ENCODE peak calls at places on chromosome 18, in six cellular contexts. Q is tibial artery; P is left lung; V is sigmoid colon; U is CD4-positive, alpha-beta T cell; C is Calu3. W is an unnamed sample.

GRCh38 chr18:53629356-53629755 is 595.1 kb downstream of the MBD2 start:
- DNase-seq in C (no peak), U (no peak), Q (no peak), P (no peak), V (no peak), W (no peak)

GRCh38 chr18:25326231-25327042 is 25.5 kb downstream of the ZNF521 start:
- DNase-seq in U (no peak), Q (no peak), C (no peak), P (no peak), V (no peak), W (no peak)

GRCh38 chr18:6835345-6835744 is 105.8 kb downstream of the ARHGAP28 start:
- DNase-seq in V (no peak), U (no peak), P (no peak), Q (no peak), C (no peak), W (no peak)

GRCh38 chr18:57107141-57107832 is 39.6 kb upstream of the BOD1L2 start:
- DNase-seq in V (no peak), U (no peak), Q (no peak), P (no peak), C (peak; percentile 20), W (no peak)

GRCh38 chr18:51739044-51739666 is 541.7 kb upstream of the MEX3C start:
- DNase-seq in V (no peak), P (no peak), Q (no peak), C (no peak), U (no peak), W (no peak)

GRCh38 chr18:12236934-12237832 is 17.0 kb upstream of the CIDEA start:
- DNase-seq in C (peak; percentile 90), P (peak; percentile 92), U (peak; percentile 53), V (peak; percentile 80), Q (peak; percentile 74), W (peak; percentile 83)

GRCh38 chr18:7122376-7122775 is 4.8 kb upstream of the LAMA1 start:
- DNase-seq in P (no peak), C (no peak), V (no peak), U (no peak), Q (no peak), W (no peak)

GRCh38 chr18:48875942-48876511 is 74.7 kb downstream of the SMAD7 start:
- DNase-seq in C (no peak), Q (peak; percentile 67), V (peak; percentile 53), U (no peak), P (peak; percentile 59), W (no peak)

GRCh38 chr18:61991201-61991600 is 98.4 kb upstream of the RNF152 start:
- DNase-seq in U (no peak), V (no peak), P (no peak), C (no peak), Q (no peak), W (no peak)

GRCh38 chr18:56235773-56236115 is 402.6 kb downstream of the TXNL1 start:
- DNase-seq in C (no peak), P (no peak), Q (no peak), U (no peak), V (no peak), W (no peak)

GRCh38 chr18:33804258-33804657 is 226.2 kb downstream of the ASXL3 start:
- DNase-seq in Q (no peak), C (peak; percentile 57), U (no peak), V (no peak), P (no peak), W (no peak)

GRCh38 chr18:26479065-26479685 is 69.2 kb downstream of the KCTD1 start:
- DNase-seq in V (no peak), P (no peak), C (no peak), Q (no peak), U (no peak), W (no peak)

GRCh38 chr18:22667158-22667557 is 249.4 kb upstream of the CTAGE1 start:
- DNase-seq in V (no peak), U (no peak), Q (no peak), P (no peak), C (no peak), W (no peak)

GRCh38 chr18:71028285-71028762 is 739.5 kb downstream of the SOCS6 start:
- DNase-seq in V (no peak), Q (no peak), P (peak; percentile 68), U (no peak), C (no peak), W (no peak)

GRCh38 chr18:74840492-74841167 is 243.0 kb downstream of the ZNF407 start:
- DNase-seq in V (no peak), P (no peak), Q (no peak), C (no peak), U (peak; percentile 2), W (no peak)

DNA sequence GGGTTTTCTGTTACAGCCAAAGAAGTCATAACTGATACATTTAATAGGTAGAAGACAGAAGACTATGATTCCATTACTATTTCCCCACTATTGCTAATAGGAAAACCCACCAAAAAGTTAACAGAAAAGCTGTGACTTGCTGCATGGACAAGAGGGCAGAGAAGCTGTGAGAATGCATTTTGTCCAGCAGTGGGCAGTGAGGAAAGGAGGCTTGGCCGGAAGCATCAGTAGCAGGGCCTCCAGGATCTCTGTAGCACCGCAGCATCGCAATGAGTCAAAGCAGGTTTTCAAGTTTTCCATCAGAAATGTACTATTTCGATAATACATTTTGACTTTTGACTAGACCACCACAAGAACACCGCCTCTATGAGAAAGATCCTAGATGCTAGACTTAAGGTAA is 24.9 kb downstream of the MYO5B start:
- DNase-seq in C (no peak), V (no peak), P (no peak), U (no peak), Q (no peak), W (no peak)
- TF ChIP-seq CTCF in C (no peak), V (no peak), P (no peak), U (no peak), Q (no peak), W (no peak)

DNA sequence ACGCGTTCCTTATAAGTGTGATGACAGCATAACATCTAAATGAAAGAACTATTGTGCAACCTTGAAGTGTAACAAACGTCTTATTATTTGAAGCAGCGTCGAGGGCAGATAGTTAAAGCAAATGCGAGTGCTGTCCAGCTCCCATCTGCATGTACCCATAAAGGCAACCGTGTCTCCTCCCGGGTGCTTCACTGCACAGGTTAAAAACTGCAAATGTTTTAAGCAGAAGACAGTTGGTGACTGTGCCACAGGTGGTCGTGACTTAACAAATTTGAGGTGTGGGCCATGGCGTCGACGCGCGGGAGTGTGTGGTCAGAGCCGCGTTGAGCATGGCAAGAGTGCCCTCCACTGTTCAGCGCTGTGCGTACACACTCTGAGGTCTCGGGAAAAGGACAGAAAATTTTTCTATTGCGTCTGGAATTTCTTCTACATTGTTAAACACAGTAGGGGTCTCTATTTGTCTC is 6.4 kb downstream of the SALL3 start:
- DNase-seq in V (no peak), U (no peak), Q (no peak), P (peak; percentile 58), C (peak; percentile 14), W (no peak)
- TF ChIP-seq CTCF in V (no peak), U (no peak), Q (no peak), P (no peak), C (no peak), W (peak; percentile 83)

DNA sequence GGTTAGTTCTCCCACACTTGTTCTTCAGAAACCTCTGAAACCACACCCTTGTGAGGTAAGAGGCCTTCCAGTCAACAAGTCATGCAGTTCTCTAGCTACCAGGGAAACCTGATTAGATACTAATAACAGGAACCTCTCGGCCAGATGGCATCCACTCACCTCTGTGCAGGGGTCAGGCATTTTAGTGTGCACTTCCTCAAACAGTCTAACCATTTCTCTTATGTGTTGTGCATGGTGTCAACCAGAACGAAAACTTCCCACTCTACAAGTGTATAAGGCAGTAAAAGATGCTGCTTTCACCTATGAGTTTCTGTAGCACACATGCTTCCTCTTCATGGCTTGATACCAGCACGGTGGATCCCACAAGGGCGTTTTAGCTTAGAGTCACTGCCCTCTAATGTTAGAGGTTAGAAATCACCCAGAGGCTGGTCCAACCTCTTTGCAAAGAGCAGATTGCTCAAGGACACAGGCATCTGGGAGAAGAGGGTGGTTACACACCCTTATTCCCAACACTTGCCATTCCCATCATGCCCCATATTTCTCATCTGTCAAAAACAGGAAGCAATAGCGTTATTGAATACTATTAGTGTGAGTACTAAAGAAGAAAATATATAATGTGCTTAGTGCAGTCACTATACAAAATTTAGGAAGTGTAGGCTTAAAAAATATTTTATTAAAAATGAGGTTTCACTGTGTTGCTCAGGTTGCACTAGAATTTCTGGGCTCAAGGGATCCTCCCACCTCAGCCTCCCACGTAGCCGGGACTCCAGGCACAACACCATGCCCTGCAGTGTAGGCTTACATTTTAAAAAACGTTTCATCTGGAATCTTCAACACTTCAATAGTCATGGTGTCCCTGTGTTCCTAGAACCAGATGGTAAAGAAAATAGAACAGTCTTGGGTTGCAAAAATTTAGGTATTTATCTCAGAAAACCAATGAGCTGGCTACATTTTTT is 34.5 kb upstream of the RAB31 start:
- DNase-seq in U (no peak), C (peak; percentile 81), P (no peak), Q (no peak), V (no peak), W (no peak)
- TF ChIP-seq CTCF in U (no peak), C (no peak), P (no peak), Q (peak; percentile 17), V (no peak), W (no peak)

DNA sequence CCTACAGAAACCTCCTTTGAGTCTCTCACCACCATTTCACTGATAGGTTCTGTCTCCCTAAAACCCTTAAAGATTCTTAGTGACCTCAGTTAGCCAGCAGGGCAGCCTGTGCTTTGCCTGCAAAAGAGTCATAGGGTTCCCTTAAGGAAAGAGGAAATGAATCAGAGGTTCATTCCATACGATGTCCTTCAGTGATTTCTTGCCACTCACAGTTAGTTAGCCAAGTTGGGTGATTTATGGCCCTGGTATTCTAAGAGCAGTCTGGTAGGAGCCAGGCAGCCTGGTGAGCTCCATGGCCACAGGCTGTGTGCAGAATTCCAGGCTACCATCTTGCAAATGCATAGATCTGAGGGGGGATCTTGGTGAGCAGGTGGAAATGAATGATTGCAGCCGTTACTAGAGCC is 18.7 kb upstream of the CCBE1 start:
- DNase-seq in U (no peak), Q (no peak), V (no peak), C (peak; percentile 17), P (no peak), W (no peak)
- TF ChIP-seq CTCF in U (no peak), Q (no peak), V (no peak), C (no peak), P (no peak), W (no peak)